ENCODE peak calls at places on chromosomes 4 and X, in ten cellular contexts. E, J, M, L, D, O, A, X, P and R are unnamed samples.

GRCh38 chr4:17468638-17469221 is 43.2 kb downstream of the QDPR start:
- DNase-seq in E (peak), J (peak), M (peak), L (no peak), D (no peak), O (no peak), A (no peak), X (peak), P (no peak), R (peak)

GRCh38 chrX:104565791-104566687 is at the start of gene IL1RAPL2:
- DNase-seq in E (no peak), J (peak), M (peak), L (no peak), D (peak), O (no peak), A (peak), X (no peak), P (no peak), R (no peak)

GRCh38 chr4:2469192-2469984 is 482 bp downstream of the RNF4 start:
- DNase-seq in E (no peak), J (peak), M (no peak), L (no peak), D (no peak), O (no peak), A (peak), X (no peak), P (peak), R (no peak)

GRCh38 chrX:109911046-109911445 is 91.9 kb upstream of the TMEM164 start:
- DNase-seq in E (no peak), J (no peak), M (no peak), L (no peak), D (no peak), O (no peak), A (no peak), X (no peak), P (no peak), R (no peak)

GRCh38 chrX:19904778-19905367 is 17.5 kb upstream of the SH3KBP1 start:
- DNase-seq in E (no peak), J (peak), M (peak), L (no peak), D (peak), O (no peak), A (no peak), X (no peak), P (no peak), R (no peak)

GRCh38 chr4:7537853-7538252 is 103.1 kb upstream of the PSAPL1 start:
- DNase-seq in E (no peak), J (no peak), M (no peak), L (no peak), D (no peak), O (no peak), A (no peak), X (no peak), P (no peak), R (no peak)

GRCh38 chrX:132125906-132126305 is 1.9 kb downstream of the FRMD7 start:
- DNase-seq in E (no peak), J (no peak), M (no peak), L (no peak), D (no peak), O (no peak), A (no peak), X (no peak), P (no peak), R (no peak)

GRCh38 chr4:89268572-89269180 is 38.9 kb downstream of the GPRIN3 start:
- DNase-seq in E (peak), J (no peak), M (no peak), L (no peak), D (no peak), O (no peak), A (no peak), X (no peak), P (no peak), R (no peak)

GRCh38 chr4:35494955-35495354 is 749.4 kb downstream of the ARAP2 start:
- DNase-seq in E (no peak), J (no peak), M (no peak), L (peak), D (no peak), O (no peak), A (no peak), X (no peak), P (no peak), R (no peak)

GRCh38 chr4:9979101-9979815 is 42.0 kb downstream of the SLC2A9 start:
- DNase-seq in E (no peak), J (peak), M (no peak), L (no peak), D (no peak), O (no peak), A (no peak), X (peak), P (no peak), R (no peak)

GRCh38 chrX:108156934-108157466 is 65.4 kb downstream of the ATG4A start:
- DNase-seq in E (no peak), J (no peak), M (no peak), L (no peak), D (no peak), O (no peak), A (no peak), X (no peak), P (no peak), R (no peak)

GRCh38 chrX:118418811-118419251 is 72.9 kb downstream of the WDR44 start:
- DNase-seq in E (no peak), J (no peak), M (no peak), L (no peak), D (no peak), O (no peak), A (no peak), X (no peak), P (no peak), R (no peak)

GRCh38 chr4:38327174-38327573 is 336.8 kb upstream of the KLF3 start:
- DNase-seq in E (no peak), J (no peak), M (no peak), L (no peak), D (no peak), O (no peak), A (no peak), X (no peak), P (no peak), R (no peak)

GRCh38 chr4:72505314-72505744 is 63.7 kb downstream of the ADAMTS3 start:
- DNase-seq in E (peak), J (peak), M (no peak), L (no peak), D (no peak), O (no peak), A (no peak), X (peak), P (no peak), R (peak)

GRCh38 chr4:94515365-94515764 is 63.6 kb downstream of the PDLIM5 start:
- DNase-seq in E (no peak), J (no peak), M (no peak), L (no peak), D (no peak), O (no peak), A (no peak), X (no peak), P (no peak), R (no peak)

GRCh38 chrX:129019412-129019811 is 503.9 kb downstream of the SMARCA1 start:
- DNase-seq in E (no peak), J (no peak), M (no peak), L (no peak), D (no peak), O (no peak), A (no peak), X (no peak), P (no peak), R (no peak)

GRCh38 chrX:19799319-19800182 is 87.8 kb downstream of the SH3KBP1 start:
- DNase-seq in E (no peak), J (no peak), M (peak), L (no peak), D (no peak), O (no peak), A (peak), X (peak), P (no peak), R (no peak)

GRCh38 chr4:1172228-1172851 is at the start of gene SPON2:
- DNase-seq in E (no peak), J (no peak), M (no peak), L (peak), D (no peak), O (no peak), A (no peak), X (no peak), P (no peak), R (no peak)

GRCh38 chr4:57102050-57102564 is 8.1 kb downstream of the IGFBP7 start:
- DNase-seq in E (peak), J (no peak), M (no peak), L (peak), D (no peak), O (no peak), A (no peak), X (peak), P (no peak), R (no peak)

GRCh38 chr4:41119867-41120295 is 94.5 kb downstream of the APBB2 start:
- DNase-seq in E (no peak), J (no peak), M (no peak), L (no peak), D (no peak), O (no peak), A (no peak), X (no peak), P (no peak), R (no peak)

GRCh38 chr4:98784947-98785693 is 126.7 kb upstream of the TSPAN5 start:
- DNase-seq in E (no peak), J (no peak), M (no peak), L (no peak), D (no peak), O (no peak), A (no peak), X (no peak), P (no peak), R (no peak)

GRCh38 chrX:18899796-18900380 is 84.0 kb downstream of the PHKA2 start:
- DNase-seq in E (no peak), J (no peak), M (peak), L (no peak), D (no peak), O (no peak), A (no peak), X (no peak), P (no peak), R (peak)

GRCh38 chr4:18022572-18023039 is 1.1 kb upstream of the LCORL start:
- DNase-seq in E (no peak), J (no peak), M (no peak), L (no peak), D (no peak), O (no peak), A (no peak), X (no peak), P (no peak), R (no peak)

GRCh38 chr4:5110901-5111300 is 59.6 kb downstream of the STK32B start:
- DNase-seq in E (no peak), J (no peak), M (no peak), L (no peak), D (no peak), O (no peak), A (no peak), X (no peak), P (no peak), R (no peak)

GRCh38 chr4:107931775-107932321 is 499 bp downstream of the CYP2U1 start:
- DNase-seq in E (no peak), J (no peak), M (peak), L (peak), D (no peak), O (no peak), A (peak), X (no peak), P (peak), R (no peak)

GRCh38 chrX:115367455-115367854 is 77.9 kb downstream of the LUZP4 start:
- DNase-seq in E (no peak), J (no peak), M (no peak), L (no peak), D (no peak), O (no peak), A (no peak), X (peak), P (no peak), R (no peak)

GRCh38 chr4:88619973-88620372 is 27.7 kb downstream of the HERC3 start:
- DNase-seq in E (no peak), J (no peak), M (no peak), L (no peak), D (peak), O (no peak), A (no peak), X (no peak), P (no peak), R (no peak)

GRCh38 chrX:335758-336155 is 17.2 kb upstream of the GTPBP6 start:
- DNase-seq in E (no peak), J (no peak), M (no peak), L (no peak), D (no peak), O (no peak), A (no peak), X (no peak), P (peak), R (no peak)

GRCh38 chrX:16305187-16305586 is 137.9 kb downstream of the MAGEB17 start:
- DNase-seq in E (no peak), J (no peak), M (no peak), L (no peak), D (no peak), O (no peak), A (no peak), X (no peak), P (no peak), R (no peak)

GRCh38 chrX:53403535-53403934 is 18.9 kb downstream of the SMC1A start:
- DNase-seq in E (no peak), J (no peak), M (no peak), L (no peak), D (no peak), O (no peak), A (no peak), X (no peak), P (no peak), R (no peak)

GRCh38 chrX:47483310-47484268 is 567 bp upstream of the ZNF41 start:
- DNase-seq in E (no peak), J (no peak), M (no peak), L (no peak), D (no peak), O (no peak), A (no peak), X (no peak), P (peak), R (no peak)

GRCh38 chr4:120733054-120733453 is 189.5 kb downstream of the PRDM5 start:
- DNase-seq in E (no peak), J (no peak), M (no peak), L (no peak), D (no peak), O (no peak), A (no peak), X (no peak), P (no peak), R (no peak)

GRCh38 chr4:76059750-76060149 is 14.8 kb upstream of the ART3 start:
- DNase-seq in E (no peak), J (no peak), M (no peak), L (no peak), D (no peak), O (peak), A (no peak), X (no peak), P (no peak), R (peak)

GRCh38 chr4:137608085-137608484 is 75.8 kb upstream of the PCDH18 start:
- DNase-seq in E (no peak), J (no peak), M (no peak), L (peak), D (no peak), O (no peak), A (no peak), X (no peak), P (no peak), R (no peak)

GRCh38 chrX:46758163-46758955 is 559 bp downstream of the SLC9A7 start:
- DNase-seq in E (no peak), J (no peak), M (peak), L (no peak), D (no peak), O (no peak), A (peak), X (no peak), P (no peak), R (no peak)